ENCODE peak calls at places on chromosomes 2 and 18, in seven cellular contexts. One of them, this sample, is unnamed.

GRCh38 chr2:77578354-77578753 is 56.2 kb upstream of the LRRTM4 start:
- DNase-seq in coronary artery: no peak
- DNase-seq in AG04450: no peak
- DNase-seq in GM23338: no peak
- DNase-seq in gastrocnemius medialis: no peak
- DNase-seq in CD8-positive, alpha-beta memory T cell: no peak
- DNase-seq in heart right ventricle: no peak
- DNase-seq in this sample: no peak

GRCh38 chr2:198173242-198173641 is 368.8 kb downstream of the PLCL1 start:
- DNase-seq in coronary artery: no peak
- DNase-seq in AG04450: no peak
- DNase-seq in GM23338: peak
- DNase-seq in gastrocnemius medialis: no peak
- DNase-seq in CD8-positive, alpha-beta memory T cell: no peak
- DNase-seq in heart right ventricle: no peak
- DNase-seq in this sample: no peak

GRCh38 chr2:223888251-223888650 is 50.9 kb upstream of the AP1S3 start:
- DNase-seq in coronary artery: no peak
- DNase-seq in AG04450: no peak
- DNase-seq in GM23338: no peak
- DNase-seq in gastrocnemius medialis: no peak
- DNase-seq in CD8-positive, alpha-beta memory T cell: no peak
- DNase-seq in heart right ventricle: no peak
- DNase-seq in this sample: no peak

GRCh38 chr2:174606336-174606735 is 8.7 kb upstream of the WIPF1 start:
- DNase-seq in coronary artery: no peak
- DNase-seq in AG04450: no peak
- DNase-seq in GM23338: no peak
- DNase-seq in gastrocnemius medialis: peak
- DNase-seq in CD8-positive, alpha-beta memory T cell: no peak
- DNase-seq in heart right ventricle: no peak
- DNase-seq in this sample: no peak

GRCh38 chr2:227390468-227391256 is 2.9 kb upstream of the SCYGR1 start:
- DNase-seq in coronary artery: no peak
- DNase-seq in AG04450: no peak
- DNase-seq in GM23338: no peak
- DNase-seq in gastrocnemius medialis: no peak
- DNase-seq in CD8-positive, alpha-beta memory T cell: no peak
- DNase-seq in heart right ventricle: no peak
- DNase-seq in this sample: no peak

GRCh38 chr2:142965464-142965863 is 88.0 kb downstream of the KYNU start:
- DNase-seq in coronary artery: no peak
- DNase-seq in AG04450: no peak
- DNase-seq in GM23338: no peak
- DNase-seq in gastrocnemius medialis: no peak
- DNase-seq in CD8-positive, alpha-beta memory T cell: no peak
- DNase-seq in heart right ventricle: no peak
- DNase-seq in this sample: no peak

GRCh38 chr2:27703638-27704341 is 40.1 kb downstream of the SLC4A1AP start:
- DNase-seq in coronary artery: no peak
- DNase-seq in AG04450: peak
- DNase-seq in GM23338: peak
- DNase-seq in gastrocnemius medialis: peak
- DNase-seq in CD8-positive, alpha-beta memory T cell: peak
- DNase-seq in heart right ventricle: peak
- DNase-seq in this sample: peak

GRCh38 chr2:240557808-240558207 is at the start of gene ANKMY1:
- DNase-seq in coronary artery: peak
- DNase-seq in AG04450: no peak
- DNase-seq in GM23338: peak
- DNase-seq in gastrocnemius medialis: peak
- DNase-seq in CD8-positive, alpha-beta memory T cell: peak
- DNase-seq in heart right ventricle: peak
- DNase-seq in this sample: no peak

GRCh38 chr2:164810843-164811242 is 30.8 kb downstream of the COBLL1 start:
- DNase-seq in coronary artery: no peak
- DNase-seq in AG04450: no peak
- DNase-seq in GM23338: no peak
- DNase-seq in gastrocnemius medialis: no peak
- DNase-seq in CD8-positive, alpha-beta memory T cell: no peak
- DNase-seq in heart right ventricle: no peak
- DNase-seq in this sample: no peak

GRCh38 chr2:42371621-42372473 is 10.8 kb upstream of the COX7A2L start:
- DNase-seq in coronary artery: no peak
- DNase-seq in AG04450: no peak
- DNase-seq in GM23338: no peak
- DNase-seq in gastrocnemius medialis: no peak
- DNase-seq in CD8-positive, alpha-beta memory T cell: no peak
- DNase-seq in heart right ventricle: no peak
- DNase-seq in this sample: no peak

GRCh38 chr2:96207778-96208143 is 866 bp downstream of the STARD7 start:
- DNase-seq in coronary artery: no peak
- DNase-seq in AG04450: no peak
- DNase-seq in GM23338: no peak
- DNase-seq in gastrocnemius medialis: no peak
- DNase-seq in CD8-positive, alpha-beta memory T cell: no peak
- DNase-seq in heart right ventricle: no peak
- DNase-seq in this sample: no peak

GRCh38 chr18:8399138-8399537 is 210.1 kb upstream of the RAB12 start:
- DNase-seq in coronary artery: no peak
- DNase-seq in AG04450: no peak
- DNase-seq in GM23338: no peak
- DNase-seq in gastrocnemius medialis: no peak
- DNase-seq in CD8-positive, alpha-beta memory T cell: no peak
- DNase-seq in heart right ventricle: no peak
- DNase-seq in this sample: no peak

GRCh38 chr18:35197286-35197685 is 43.5 kb upstream of the ZNF397 start:
- DNase-seq in coronary artery: no peak
- DNase-seq in AG04450: no peak
- DNase-seq in GM23338: no peak
- DNase-seq in gastrocnemius medialis: no peak
- DNase-seq in CD8-positive, alpha-beta memory T cell: no peak
- DNase-seq in heart right ventricle: no peak
- DNase-seq in this sample: no peak

GRCh38 chr2:67930156-67930555 is 132.6 kb downstream of the C1D start:
- DNase-seq in coronary artery: no peak
- DNase-seq in AG04450: no peak
- DNase-seq in GM23338: peak
- DNase-seq in gastrocnemius medialis: no peak
- DNase-seq in CD8-positive, alpha-beta memory T cell: no peak
- DNase-seq in heart right ventricle: no peak
- DNase-seq in this sample: peak

GRCh38 chr2:186575302-186575701 is 14.6 kb upstream of the ITGAV start:
- DNase-seq in coronary artery: no peak
- DNase-seq in AG04450: peak
- DNase-seq in GM23338: peak
- DNase-seq in gastrocnemius medialis: no peak
- DNase-seq in CD8-positive, alpha-beta memory T cell: no peak
- DNase-seq in heart right ventricle: no peak
- DNase-seq in this sample: no peak

GRCh38 chr2:128315829-128316776 is 2.6 kb downstream of the HS6ST1 start:
- DNase-seq in coronary artery: peak
- DNase-seq in AG04450: no peak
- DNase-seq in GM23338: no peak
- DNase-seq in gastrocnemius medialis: no peak
- DNase-seq in CD8-positive, alpha-beta memory T cell: no peak
- DNase-seq in heart right ventricle: peak
- DNase-seq in this sample: no peak

GRCh38 chr2:6872412-6872811 is 5.2 kb upstream of the RSAD2 start:
- DNase-seq in coronary artery: no peak
- DNase-seq in AG04450: no peak
- DNase-seq in GM23338: no peak
- DNase-seq in gastrocnemius medialis: no peak
- DNase-seq in CD8-positive, alpha-beta memory T cell: no peak
- DNase-seq in heart right ventricle: no peak
- DNase-seq in this sample: no peak

GRCh38 chr2:40507429-40507828 is 55.5 kb upstream of the SLC8A1 start:
- DNase-seq in coronary artery: no peak
- DNase-seq in AG04450: no peak
- DNase-seq in GM23338: no peak
- DNase-seq in gastrocnemius medialis: no peak
- DNase-seq in CD8-positive, alpha-beta memory T cell: no peak
- DNase-seq in heart right ventricle: no peak
- DNase-seq in this sample: no peak

DNA sequence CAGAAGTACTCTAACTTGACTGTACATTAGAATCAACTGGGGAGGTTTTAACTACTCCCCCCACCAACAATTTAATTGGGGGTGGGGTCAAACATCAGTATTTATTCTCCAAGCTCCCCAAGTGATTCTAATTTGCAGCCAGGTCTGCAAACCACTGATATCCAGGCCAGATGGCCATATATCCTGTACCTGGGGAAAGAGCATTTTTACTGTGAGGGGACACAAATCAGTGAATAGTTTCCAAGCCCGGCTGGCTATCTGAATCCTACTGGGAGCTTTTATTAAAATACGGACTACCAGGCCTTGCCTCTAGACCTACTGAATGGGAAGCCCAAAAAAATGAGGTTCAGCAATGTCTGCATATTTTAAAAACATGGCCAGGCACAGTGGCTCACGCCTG is 88.5 kb downstream of the TCF4 start:
- DNase-seq in coronary artery: no peak
- DNase-seq in AG04450: no peak
- DNase-seq in GM23338: no peak
- DNase-seq in gastrocnemius medialis: no peak
- DNase-seq in CD8-positive, alpha-beta memory T cell: no peak
- DNase-seq in heart right ventricle: no peak
- DNase-seq in this sample: no peak
- H3K27ac ChIP-seq in coronary artery: peak
- H3K27ac ChIP-seq in AG04450: peak
- H3K27ac ChIP-seq in GM23338: no peak
- H3K27ac ChIP-seq in gastrocnemius medialis: peak
- H3K27ac ChIP-seq in CD8-positive, alpha-beta memory T cell: no peak
- H3K27ac ChIP-seq in heart right ventricle: peak
- H3K27ac ChIP-seq in this sample: no peak

DNA sequence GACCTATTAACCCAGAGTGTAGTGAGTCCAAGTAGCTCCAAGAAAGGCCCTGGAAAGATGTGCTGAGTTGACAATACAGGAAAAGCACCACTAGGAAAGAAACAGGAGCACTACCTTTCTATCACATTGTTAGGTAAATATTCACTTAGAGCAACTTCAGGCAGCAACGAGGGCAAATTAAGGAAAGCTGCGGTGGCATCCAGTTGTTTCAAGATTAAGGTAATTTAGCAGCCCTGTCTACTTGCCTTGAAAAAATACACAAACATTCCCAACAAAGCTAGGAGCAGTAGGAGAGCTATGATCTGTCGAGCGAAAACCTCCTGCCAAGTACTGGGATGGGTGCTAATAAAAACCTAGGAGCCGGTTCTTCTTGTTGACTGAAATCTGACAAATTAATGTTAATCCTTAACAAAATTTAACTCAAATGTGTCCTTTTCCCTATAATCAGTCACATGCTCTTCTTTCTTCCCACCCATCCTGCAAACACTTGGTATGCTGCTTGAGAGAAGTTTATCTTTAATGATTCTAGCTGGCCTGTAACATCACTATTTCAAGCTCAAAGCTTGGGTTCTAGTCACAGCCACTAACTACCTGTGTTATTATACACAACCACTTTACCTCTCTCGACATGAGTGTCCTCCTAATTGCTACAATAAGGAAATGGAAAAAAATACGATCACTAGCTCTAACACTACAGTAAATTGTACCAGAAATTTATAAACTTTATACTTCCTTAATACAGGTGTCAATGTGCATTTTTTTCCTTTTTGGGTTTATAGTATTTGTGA is 2.0 kb downstream of the ACAA2 start:
- DNase-seq in coronary artery: no peak
- DNase-seq in AG04450: no peak
- DNase-seq in GM23338: peak
- DNase-seq in gastrocnemius medialis: no peak
- DNase-seq in CD8-positive, alpha-beta memory T cell: no peak
- DNase-seq in heart right ventricle: no peak
- DNase-seq in this sample: no peak
- H3K4me3 ChIP-seq in coronary artery: no peak
- H3K4me3 ChIP-seq in AG04450: no peak
- H3K4me3 ChIP-seq in GM23338: peak
- H3K4me3 ChIP-seq in gastrocnemius medialis: no peak
- H3K4me3 ChIP-seq in CD8-positive, alpha-beta memory T cell: no peak
- H3K4me3 ChIP-seq in heart right ventricle: no peak
- H3K4me3 ChIP-seq in this sample: no peak

GRCh38 chr2:131656816-131657633 is 129.3 kb downstream of the CCDC74A start:
- DNase-seq in coronary artery: no peak
- DNase-seq in AG04450: no peak
- DNase-seq in GM23338: no peak
- DNase-seq in gastrocnemius medialis: no peak
- DNase-seq in CD8-positive, alpha-beta memory T cell: no peak
- DNase-seq in heart right ventricle: no peak
- DNase-seq in this sample: no peak

GRCh38 chr2:131658769-131659131 is 131.1 kb downstream of the CCDC74A start:
- DNase-seq in coronary artery: no peak
- DNase-seq in AG04450: no peak
- DNase-seq in GM23338: no peak
- DNase-seq in gastrocnemius medialis: no peak
- DNase-seq in CD8-positive, alpha-beta memory T cell: no peak
- DNase-seq in heart right ventricle: no peak
- DNase-seq in this sample: no peak

GRCh38 chr2:131659168-131659572 is 131.5 kb downstream of the CCDC74A start:
- DNase-seq in coronary artery: no peak
- DNase-seq in AG04450: no peak
- DNase-seq in GM23338: no peak
- DNase-seq in gastrocnemius medialis: no peak
- DNase-seq in CD8-positive, alpha-beta memory T cell: no peak
- DNase-seq in heart right ventricle: no peak
- DNase-seq in this sample: no peak

GRCh38 chr2:131657895-131658768 is 130.4 kb downstream of the CCDC74A start:
- DNase-seq in coronary artery: no peak
- DNase-seq in AG04450: no peak
- DNase-seq in GM23338: no peak
- DNase-seq in gastrocnemius medialis: no peak
- DNase-seq in CD8-positive, alpha-beta memory T cell: no peak
- DNase-seq in heart right ventricle: no peak
- DNase-seq in this sample: no peak
- H3K27ac ChIP-seq in coronary artery: no peak
- H3K27ac ChIP-seq in AG04450: no peak
- H3K27ac ChIP-seq in GM23338: no peak
- H3K27ac ChIP-seq in gastrocnemius medialis: no peak
- H3K27ac ChIP-seq in CD8-positive, alpha-beta memory T cell: no peak
- H3K27ac ChIP-seq in heart right ventricle: no peak
- H3K27ac ChIP-seq in this sample: no peak

DNA sequence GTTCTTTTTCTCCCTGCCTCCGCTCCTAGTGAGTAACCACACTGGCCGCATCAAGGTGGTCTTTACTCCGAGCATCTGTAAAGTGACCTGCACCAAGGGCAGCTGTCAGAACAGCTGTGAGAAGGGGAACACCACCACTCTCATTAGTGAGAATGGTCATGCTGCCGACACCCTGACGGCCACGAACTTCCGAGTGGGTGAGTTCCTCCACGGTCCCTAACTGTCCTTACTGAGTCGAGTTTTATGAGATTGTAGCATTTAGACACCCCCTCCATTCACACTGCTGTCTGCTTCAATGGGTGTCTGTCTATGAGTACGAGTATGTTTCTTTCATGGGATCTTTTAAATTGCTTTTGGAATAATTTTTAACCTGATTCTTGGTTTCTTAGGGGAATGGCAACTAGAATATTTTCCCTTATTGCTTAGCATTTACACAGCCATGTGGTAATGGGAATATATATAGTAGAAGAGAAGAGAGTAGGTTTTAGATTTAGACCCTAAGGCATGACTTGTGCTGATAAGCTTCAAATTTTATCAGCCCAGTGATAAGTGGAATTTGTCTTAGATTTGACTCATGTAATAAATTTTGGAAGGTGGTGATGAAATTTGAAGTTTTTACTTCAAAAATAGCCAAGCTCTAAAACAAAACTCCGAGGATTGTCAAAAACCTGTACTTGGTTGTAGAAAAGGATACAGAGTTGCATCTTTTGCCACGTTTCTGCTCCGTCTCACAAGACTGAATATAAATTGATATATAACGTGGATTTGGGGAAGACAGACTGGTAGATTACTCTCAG is 188.2 kb downstream of the LTBP1 start:
- DNase-seq in coronary artery: no peak
- DNase-seq in AG04450: no peak
- DNase-seq in GM23338: no peak
- DNase-seq in gastrocnemius medialis: peak
- DNase-seq in CD8-positive, alpha-beta memory T cell: no peak
- DNase-seq in heart right ventricle: no peak
- DNase-seq in this sample: no peak
- H3K4me3 ChIP-seq in coronary artery: peak
- H3K4me3 ChIP-seq in AG04450: peak
- H3K4me3 ChIP-seq in GM23338: no peak
- H3K4me3 ChIP-seq in gastrocnemius medialis: peak
- H3K4me3 ChIP-seq in CD8-positive, alpha-beta memory T cell: no peak
- H3K4me3 ChIP-seq in heart right ventricle: peak
- H3K4me3 ChIP-seq in this sample: no peak